ENCODE peak calls at places on chromosomes 5 and 9, in five cellular contexts. B, H, Q, X and U are unnamed samples.

GRCh38 chr9:14532716-14533115 is 160.5 kb downstream of the ZDHHC21 start:
- DNase-seq in H (no peak), X (no peak), Q (no peak), B (no peak), U (no peak)

GRCh38 chr9:79129865-79130480 is 441.8 kb upstream of the TLE4 start:
- DNase-seq in Q (no peak), X (peak), H (peak), B (peak), U (peak)

GRCh38 chr5:167642779-167643517 is 648.5 kb upstream of the WWC1 start:
- DNase-seq in Q (no peak), X (no peak), H (peak), B (no peak), U (no peak)

GRCh38 chr5:44603496-44604272 is 205.1 kb upstream of the MRPS30 start:
- DNase-seq in H (no peak), Q (no peak), X (peak), B (no peak), U (peak)

GRCh38 chr5:141969783-141970741 is 1.2 kb downstream of the RNF14 start:
- DNase-seq in Q (no peak), B (no peak), H (no peak), X (no peak), U (no peak)

GRCh38 chr5:82387041-82387818 is 109.1 kb upstream of the RPS23 start:
- DNase-seq in Q (no peak), H (no peak), X (peak), B (no peak), U (no peak)

GRCh38 chr5:56607551-56607950 is 207.8 kb upstream of the MAP3K1 start:
- DNase-seq in H (peak), X (no peak), B (no peak), Q (no peak), U (peak)

GRCh38 chr5:65778126-65778525 is 56.1 kb downstream of the NLN start:
- DNase-seq in Q (no peak), B (no peak), H (no peak), X (no peak), U (no peak)

GRCh38 chr5:138832218-138832617 is 42.9 kb downstream of the LRRTM2 start:
- DNase-seq in X (no peak), H (peak), B (no peak), Q (no peak), U (no peak)

GRCh38 chr5:124839371-124839998 is 93.0 kb upstream of the ZNF608 start:
- DNase-seq in B (no peak), Q (no peak), H (no peak), X (no peak), U (no peak)

GRCh38 chr5:76801159-76801802 is 17.5 kb upstream of the F2RL1 start:
- DNase-seq in H (peak), B (no peak), Q (no peak), X (peak), U (no peak)

GRCh38 chr9:100317706-100318105 is 35.0 kb downstream of the TEX10 start:
- DNase-seq in B (no peak), H (no peak), Q (no peak), X (no peak), U (no peak)

GRCh38 chr9:79817469-79818004 is 245.8 kb downstream of the TLE4 start:
- DNase-seq in H (no peak), Q (no peak), B (no peak), X (no peak), U (peak)

GRCh38 chr9:129889461-129889935 is 54.2 kb downstream of the USP20 start:
- DNase-seq in Q (no peak), H (no peak), X (no peak), B (no peak), U (peak)

GRCh38 chr5:141914154-141914743 is 9.4 kb upstream of the DELE1 start:
- DNase-seq in X (no peak), Q (no peak), H (no peak), B (peak), U (peak)

GRCh38 chr5:68378204-68378830 is 162.8 kb downstream of the PIK3R1 start:
- DNase-seq in B (no peak), H (no peak), Q (no peak), X (no peak), U (no peak)

GRCh38 chr9:28921857-28922500 is 1348.7 kb upstream of the C9orf72 start:
- DNase-seq in Q (no peak), H (no peak), X (no peak), B (no peak), U (no peak)

GRCh38 chr5:22560115-22560514 is 293.0 kb downstream of the CDH12 start:
- DNase-seq in H (peak), B (no peak), X (no peak), Q (no peak), U (no peak)

GRCh38 chr9:127021664-127022337 is 100.6 kb downstream of the ANGPTL2 start:
- DNase-seq in H (peak), B (peak), X (no peak), Q (no peak), U (no peak)

GRCh38 chr5:78983601-78984000 is 1.5 kb downstream of the ARSB start:
- DNase-seq in Q (no peak), X (no peak), H (no peak), B (no peak), U (peak)

GRCh38 chr9:126151031-126151670 is 175.5 kb upstream of the MVB12B start:
- DNase-seq in Q (no peak), B (no peak), X (no peak), H (no peak), U (no peak)

GRCh38 chr5:159341145-159341544 is 10.9 kb upstream of the IL12B start:
- DNase-seq in X (no peak), Q (no peak), B (no peak), H (no peak), U (no peak)

GRCh38 chr5:6377121-6377520 is 1.2 kb downstream of the MED10 start:
- DNase-seq in B (no peak), H (no peak), Q (no peak), X (no peak), U (peak)

GRCh38 chr9:117643288-117643654 is 60.9 kb upstream of the TLR4 start:
- DNase-seq in H (no peak), X (no peak), B (no peak), Q (no peak), U (no peak)
- H3K4me3 ChIP-seq in H (no peak), X (no peak), B (no peak), Q (no peak), U (peak)

GRCh38 chr5:74636552-74636951 is 4.0 kb downstream of the ENC1 start:
- DNase-seq in Q (no peak), B (no peak), H (no peak), X (no peak), U (no peak)

GRCh38 chr5:74640450-74641013 is at the start of gene ENC1:
- DNase-seq in Q (peak), H (peak), X (peak), B (peak), U (peak)

GRCh38 chr5:74641014-74641777 is 668 bp upstream of the ENC1 start:
- DNase-seq in H (no peak), Q (peak), B (peak), X (peak), U (peak)

GRCh38 chr5:74639538-74640449 is 734 bp downstream of the ENC1 start:
- DNase-seq in B (peak), H (no peak), Q (no peak), X (no peak), U (peak)

DNA sequence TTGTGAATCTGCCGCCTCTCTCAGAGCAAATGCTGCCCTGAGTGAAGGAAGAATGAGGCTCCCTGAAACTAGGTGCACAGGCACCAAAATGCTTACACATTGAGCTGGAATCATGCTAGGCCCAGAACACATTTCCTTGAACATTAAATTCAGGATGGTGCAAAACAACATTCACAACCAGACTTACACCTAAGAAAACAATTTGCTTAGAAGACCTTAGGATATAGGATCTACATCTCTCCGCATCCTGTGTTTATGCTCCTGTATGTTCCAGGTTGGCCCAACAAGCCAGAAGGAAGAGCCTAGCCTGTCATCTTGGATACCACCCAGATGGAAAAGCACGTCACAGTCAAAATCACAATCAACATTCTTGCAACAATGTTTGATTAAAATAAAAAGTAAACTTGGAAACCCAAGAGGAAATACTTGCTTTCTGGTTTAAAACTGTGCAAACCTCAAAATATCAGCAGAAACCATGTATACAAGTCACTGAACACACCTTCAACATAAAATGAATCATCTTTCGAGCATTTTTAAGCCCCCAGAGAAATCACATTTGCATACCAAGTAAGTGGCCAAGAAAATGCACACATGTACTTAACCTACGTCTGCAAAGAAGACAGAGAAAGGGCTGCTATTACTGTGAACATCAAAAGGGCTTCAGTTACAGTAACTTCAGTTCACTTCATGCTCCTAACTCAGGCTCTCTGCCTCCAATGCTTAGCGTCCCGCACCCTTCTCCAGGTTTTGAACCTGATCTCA is 1.6 kb downstream of the ENC1 start:
- DNase-seq in H (no peak), Q (no peak), X (no peak), B (no peak), U (no peak)
- H3K4me3 ChIP-seq in H (peak), Q (peak), X (peak), B (peak), U (peak)

DNA sequence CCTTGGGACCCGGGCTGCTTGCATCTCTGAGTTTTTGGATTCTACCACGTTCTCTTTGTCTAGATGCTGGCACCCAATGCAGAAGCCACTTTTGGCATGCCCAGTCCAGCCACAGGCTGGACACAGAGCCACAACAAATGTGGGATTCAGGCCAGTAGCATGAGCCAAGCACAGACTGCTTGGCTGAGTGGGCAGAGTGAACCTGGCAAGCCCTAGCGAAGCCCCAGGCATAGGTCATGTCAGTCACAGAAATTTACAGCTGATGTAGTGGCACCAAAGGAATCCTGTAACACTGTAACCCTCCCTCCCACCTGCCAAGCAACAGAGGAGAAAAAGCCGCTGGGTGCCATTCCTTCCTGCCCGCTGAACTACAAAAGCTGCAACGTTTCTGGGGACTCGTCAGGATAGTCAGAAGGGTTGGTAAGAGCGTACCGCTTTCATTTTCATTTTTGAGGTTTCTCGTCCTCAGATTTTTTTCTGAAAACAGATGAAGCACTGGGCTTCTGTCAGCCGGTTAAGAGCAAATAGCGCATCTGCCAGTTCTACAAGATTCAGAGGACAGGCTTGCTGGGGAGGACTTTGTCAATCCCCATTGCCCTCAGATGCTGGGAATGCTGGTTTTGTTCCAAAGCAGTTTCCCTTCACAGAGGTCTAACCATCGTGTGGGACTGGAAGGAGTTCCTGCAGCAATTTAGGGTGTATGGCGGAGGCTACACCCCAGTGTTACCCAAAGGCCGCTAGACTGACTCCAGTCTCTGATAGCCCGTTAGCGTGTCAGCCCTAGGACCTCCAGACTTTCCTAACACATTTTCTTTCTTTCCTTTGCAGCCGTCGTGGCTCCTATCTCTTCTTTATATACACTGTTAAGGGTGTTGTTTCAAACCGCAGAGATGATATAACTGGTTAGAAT is 399.0 kb downstream of the HTR1A start:
- DNase-seq in H (no peak), B (no peak), Q (no peak), X (no peak), U (no peak)
- H3K4me3 ChIP-seq in H (no peak), B (no peak), Q (no peak), X (no peak), U (peak)

DNA sequence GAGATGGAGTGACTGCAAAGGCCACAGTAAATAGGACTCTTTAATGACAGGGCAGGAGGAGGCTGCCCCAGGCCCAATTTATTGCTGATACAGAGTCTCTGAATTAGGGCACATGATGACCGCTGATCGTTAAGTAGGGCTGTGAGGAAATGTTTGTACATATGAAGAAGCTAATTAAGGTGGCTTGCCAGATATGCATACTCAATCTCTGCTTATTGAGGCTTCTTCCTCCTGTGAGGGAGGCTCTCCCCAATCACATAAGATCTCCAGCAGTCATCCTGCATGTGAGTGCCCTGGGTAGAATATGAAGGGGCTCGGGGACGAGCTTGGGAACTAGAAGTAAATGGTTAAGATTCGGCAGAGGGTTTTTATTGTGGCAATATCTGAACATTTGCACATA is 8.2 kb upstream of the CD180 start:
- DNase-seq in B (no peak), X (no peak), Q (no peak), H (no peak), U (no peak)
- H3K4me3 ChIP-seq in B (no peak), X (no peak), Q (no peak), H (no peak), U (no peak)

GRCh38 chr5:50440651-50441478 is at the start of gene EMB:
- DNase-seq in X (peak), B (peak), Q (peak), H (no peak), U (peak)
- H3K4me3 ChIP-seq in X (peak), B (no peak), Q (peak), H (peak), U (peak)

DNA sequence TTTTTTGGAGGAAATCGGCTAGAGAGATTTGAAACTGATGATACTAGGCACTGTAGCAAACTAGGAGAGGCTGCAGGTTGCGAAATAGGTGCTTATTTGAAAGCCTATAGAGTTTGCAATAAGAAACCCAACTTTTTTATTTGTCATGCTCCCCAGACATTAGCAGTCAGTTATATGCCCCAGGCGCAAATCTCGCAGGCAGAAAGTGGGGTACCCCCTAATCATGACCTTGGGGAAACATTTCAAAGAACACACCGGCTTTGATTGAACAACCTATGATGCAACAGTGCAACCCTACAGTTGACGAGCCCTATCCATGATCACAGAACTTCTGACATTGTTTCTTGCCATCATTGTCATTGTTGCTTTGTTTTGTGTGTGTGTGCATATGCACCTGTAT is 510.5 kb downstream of the RAB3C start:
- DNase-seq in H (no peak), X (no peak), Q (no peak), B (no peak), U (no peak)
- H3K4me3 ChIP-seq in H (no peak), X (no peak), Q (no peak), B (no peak), U (no peak)